ENCODE peak calls at places on chromosomes 5 and 9, in seven cellular contexts. One of them, this sample, is unnamed.

GRCh38 chr9:88652876-88653275 is 117.9 kb downstream of the NXNL2 start:
- DNase-seq in activated T-helper 1 cell treated with anti-CD3 and anti-CD28 coated beads, Interleukin-12 subunit alpha, Interleukin-12 subunit beta, Interleukin-2, Interleukin-4 antibody, amounts not matched to agents 30 ng/mL and 10 ng/mL and 1 ng/mL, durations not matched to agents 14 hours and 24 hours and 36 hours: no peak
- DNase-seq in SK-N-SH: no peak
- DNase-seq in NCI-H1105: no peak
- DNase-seq in NCI-H2081: no peak
- DNase-seq in ecto neural progenitor cell: no peak
- DNase-seq in NCI-H748 treated with DMSO at 0.1 percent for 48 hours: no peak
- DNase-seq in this sample: no peak

GRCh38 chr9:137448569-137448962 is 7.4 kb upstream of the ENTPD8 start:
- DNase-seq in NCI-H1105: no peak
- DNase-seq in ecto neural progenitor cell: no peak
- DNase-seq in activated T-helper 1 cell treated with anti-CD3 and anti-CD28 coated beads, Interleukin-12 subunit alpha, Interleukin-12 subunit beta, Interleukin-2, Interleukin-4 antibody, amounts not matched to agents 30 ng/mL and 10 ng/mL and 1 ng/mL, durations not matched to agents 14 hours and 24 hours and 36 hours: no peak
- DNase-seq in NCI-H2081: no peak
- DNase-seq in SK-N-SH: no peak
- DNase-seq in NCI-H748 treated with DMSO at 0.1 percent for 48 hours: no peak
- DNase-seq in this sample: no peak

GRCh38 chr5:78627175-78627574 is 21.4 kb downstream of the LHFPL2 start:
- DNase-seq in ecto neural progenitor cell: no peak
- DNase-seq in NCI-H1105: no peak
- DNase-seq in NCI-H2081: no peak
- DNase-seq in NCI-H748 treated with DMSO at 0.1 percent for 48 hours: no peak
- DNase-seq in activated T-helper 1 cell treated with anti-CD3 and anti-CD28 coated beads, Interleukin-12 subunit alpha, Interleukin-12 subunit beta, Interleukin-2, Interleukin-4 antibody, amounts not matched to agents 30 ng/mL and 10 ng/mL and 1 ng/mL, durations not matched to agents 14 hours and 24 hours and 36 hours: no peak
- DNase-seq in SK-N-SH: no peak
- DNase-seq in this sample: no peak

GRCh38 chr5:36915653-36916052 is 39.1 kb downstream of the NIPBL start:
- DNase-seq in NCI-H748 treated with DMSO at 0.1 percent for 48 hours: no peak
- DNase-seq in SK-N-SH: no peak
- DNase-seq in activated T-helper 1 cell treated with anti-CD3 and anti-CD28 coated beads, Interleukin-12 subunit alpha, Interleukin-12 subunit beta, Interleukin-2, Interleukin-4 antibody, amounts not matched to agents 30 ng/mL and 10 ng/mL and 1 ng/mL, durations not matched to agents 14 hours and 24 hours and 36 hours: no peak
- DNase-seq in NCI-H2081: no peak
- DNase-seq in NCI-H1105: no peak
- DNase-seq in ecto neural progenitor cell: no peak
- DNase-seq in this sample: no peak

GRCh38 chr9:93677641-93678136 is 101.3 kb downstream of the PHF2 start:
- DNase-seq in activated T-helper 1 cell treated with anti-CD3 and anti-CD28 coated beads, Interleukin-12 subunit alpha, Interleukin-12 subunit beta, Interleukin-2, Interleukin-4 antibody, amounts not matched to agents 30 ng/mL and 10 ng/mL and 1 ng/mL, durations not matched to agents 14 hours and 24 hours and 36 hours: no peak
- DNase-seq in NCI-H1105: no peak
- DNase-seq in NCI-H748 treated with DMSO at 0.1 percent for 48 hours: no peak
- DNase-seq in ecto neural progenitor cell: no peak
- DNase-seq in NCI-H2081: no peak
- DNase-seq in SK-N-SH: peak; percentile 5
- DNase-seq in this sample: no peak

GRCh38 chr9:130112244-130113151 is 58.8 kb downstream of the GPR107 start:
- DNase-seq in NCI-H748 treated with DMSO at 0.1 percent for 48 hours: no peak
- DNase-seq in activated T-helper 1 cell treated with anti-CD3 and anti-CD28 coated beads, Interleukin-12 subunit alpha, Interleukin-12 subunit beta, Interleukin-2, Interleukin-4 antibody, amounts not matched to agents 30 ng/mL and 10 ng/mL and 1 ng/mL, durations not matched to agents 14 hours and 24 hours and 36 hours: no peak
- DNase-seq in SK-N-SH: no peak
- DNase-seq in ecto neural progenitor cell: no peak
- DNase-seq in NCI-H1105: no peak
- DNase-seq in NCI-H2081: peak; percentile 28
- DNase-seq in this sample: peak; percentile 42

GRCh38 chr9:13013976-13014375 is 239.2 kb downstream of the LURAP1L start:
- DNase-seq in SK-N-SH: no peak
- DNase-seq in ecto neural progenitor cell: no peak
- DNase-seq in NCI-H1105: no peak
- DNase-seq in activated T-helper 1 cell treated with anti-CD3 and anti-CD28 coated beads, Interleukin-12 subunit alpha, Interleukin-12 subunit beta, Interleukin-2, Interleukin-4 antibody, amounts not matched to agents 30 ng/mL and 10 ng/mL and 1 ng/mL, durations not matched to agents 14 hours and 24 hours and 36 hours: no peak
- DNase-seq in NCI-H2081: no peak
- DNase-seq in NCI-H748 treated with DMSO at 0.1 percent for 48 hours: no peak
- DNase-seq in this sample: no peak

GRCh38 chr5:541148-541887 is 17.1 kb upstream of the SLC9A3 start:
- DNase-seq in NCI-H2081: no peak
- DNase-seq in ecto neural progenitor cell: no peak
- DNase-seq in SK-N-SH: no peak
- DNase-seq in NCI-H1105: no peak
- DNase-seq in activated T-helper 1 cell treated with anti-CD3 and anti-CD28 coated beads, Interleukin-12 subunit alpha, Interleukin-12 subunit beta, Interleukin-2, Interleukin-4 antibody, amounts not matched to agents 30 ng/mL and 10 ng/mL and 1 ng/mL, durations not matched to agents 14 hours and 24 hours and 36 hours: no peak
- DNase-seq in NCI-H748 treated with DMSO at 0.1 percent for 48 hours: no peak
- DNase-seq in this sample: no peak

GRCh38 chr9:77291714-77292113 is 114.4 kb downstream of the VPS13A start:
- DNase-seq in NCI-H748 treated with DMSO at 0.1 percent for 48 hours: peak; percentile 14
- DNase-seq in ecto neural progenitor cell: no peak
- DNase-seq in SK-N-SH: peak; percentile 15
- DNase-seq in NCI-H2081: peak; percentile 9
- DNase-seq in NCI-H1105: no peak
- DNase-seq in activated T-helper 1 cell treated with anti-CD3 and anti-CD28 coated beads, Interleukin-12 subunit alpha, Interleukin-12 subunit beta, Interleukin-2, Interleukin-4 antibody, amounts not matched to agents 30 ng/mL and 10 ng/mL and 1 ng/mL, durations not matched to agents 14 hours and 24 hours and 36 hours: no peak
- DNase-seq in this sample: peak; percentile 33

GRCh38 chr9:119951090-119951489 is 581.9 kb upstream of the BRINP1 start:
- DNase-seq in NCI-H748 treated with DMSO at 0.1 percent for 48 hours: no peak
- DNase-seq in SK-N-SH: no peak
- DNase-seq in activated T-helper 1 cell treated with anti-CD3 and anti-CD28 coated beads, Interleukin-12 subunit alpha, Interleukin-12 subunit beta, Interleukin-2, Interleukin-4 antibody, amounts not matched to agents 30 ng/mL and 10 ng/mL and 1 ng/mL, durations not matched to agents 14 hours and 24 hours and 36 hours: no peak
- DNase-seq in NCI-H1105: no peak
- DNase-seq in ecto neural progenitor cell: no peak
- DNase-seq in NCI-H2081: no peak
- DNase-seq in this sample: no peak

GRCh38 chr5:17833336-17833735 is 199.1 kb downstream of the TAF11L14 start:
- DNase-seq in SK-N-SH: no peak
- DNase-seq in NCI-H748 treated with DMSO at 0.1 percent for 48 hours: no peak
- DNase-seq in NCI-H2081: no peak
- DNase-seq in activated T-helper 1 cell treated with anti-CD3 and anti-CD28 coated beads, Interleukin-12 subunit alpha, Interleukin-12 subunit beta, Interleukin-2, Interleukin-4 antibody, amounts not matched to agents 30 ng/mL and 10 ng/mL and 1 ng/mL, durations not matched to agents 14 hours and 24 hours and 36 hours: no peak
- DNase-seq in NCI-H1105: no peak
- DNase-seq in ecto neural progenitor cell: no peak
- DNase-seq in this sample: no peak

This sample was measured in NCI-H510A treated with DMSO at 0.1 percent for 48 hours.